ENCODE peak calls at places on chromosomes 5 and 9, in eight cellular contexts. One of them, this sample, is unnamed.

GRCh38 chr5:110354341-110354740 is 372.1 kb downstream of the TMEM232 start:
- DNase-seq in CD8-positive, alpha-beta T cell: no peak
- DNase-seq in stomach: no peak
- DNase-seq in astrocyte of the spinal cord: peak
- DNase-seq in OCI-LY7: no peak
- DNase-seq in MG63: no peak
- DNase-seq in neural progenitor cell: no peak
- DNase-seq in cardiac fibroblast: peak
- DNase-seq in this sample: no peak

GRCh38 chr5:175378444-175379028 is 65.4 kb downstream of the DRD1 start:
- DNase-seq in OCI-LY7: no peak
- DNase-seq in CD8-positive, alpha-beta T cell: no peak
- DNase-seq in astrocyte of the spinal cord: peak
- DNase-seq in stomach: no peak
- DNase-seq in cardiac fibroblast: no peak
- DNase-seq in neural progenitor cell: no peak
- DNase-seq in MG63: peak
- DNase-seq in this sample: peak

GRCh38 chr5:16552666-16553343 is 64.0 kb downstream of the RETREG1 start:
- DNase-seq in cardiac fibroblast: peak
- DNase-seq in astrocyte of the spinal cord: peak
- DNase-seq in OCI-LY7: peak
- DNase-seq in MG63: peak
- DNase-seq in CD8-positive, alpha-beta T cell: peak
- DNase-seq in neural progenitor cell: peak
- DNase-seq in stomach: peak
- DNase-seq in this sample: peak

GRCh38 chr9:122822958-122823357 is 5.4 kb downstream of the PDCL start:
- DNase-seq in OCI-LY7: no peak
- DNase-seq in cardiac fibroblast: no peak
- DNase-seq in astrocyte of the spinal cord: no peak
- DNase-seq in neural progenitor cell: no peak
- DNase-seq in CD8-positive, alpha-beta T cell: no peak
- DNase-seq in MG63: no peak
- DNase-seq in stomach: no peak
- DNase-seq in this sample: no peak

GRCh38 chr9:79383096-79383495 is 188.7 kb upstream of the TLE4 start:
- DNase-seq in neural progenitor cell: no peak
- DNase-seq in OCI-LY7: no peak
- DNase-seq in stomach: no peak
- DNase-seq in astrocyte of the spinal cord: no peak
- DNase-seq in CD8-positive, alpha-beta T cell: no peak
- DNase-seq in MG63: no peak
- DNase-seq in cardiac fibroblast: no peak
- DNase-seq in this sample: no peak

GRCh38 chr5:122707796-122708195 is 67.1 kb upstream of the SNX2 start:
- DNase-seq in cardiac fibroblast: no peak
- DNase-seq in astrocyte of the spinal cord: no peak
- DNase-seq in MG63: peak
- DNase-seq in neural progenitor cell: no peak
- DNase-seq in CD8-positive, alpha-beta T cell: no peak
- DNase-seq in stomach: no peak
- DNase-seq in OCI-LY7: no peak
- DNase-seq in this sample: no peak

GRCh38 chr5:32805966-32806626 is 95.0 kb downstream of the NPR3 start:
- DNase-seq in cardiac fibroblast: peak
- DNase-seq in neural progenitor cell: no peak
- DNase-seq in CD8-positive, alpha-beta T cell: no peak
- DNase-seq in astrocyte of the spinal cord: peak
- DNase-seq in stomach: no peak
- DNase-seq in OCI-LY7: no peak
- DNase-seq in MG63: no peak
- DNase-seq in this sample: no peak

GRCh38 chr5:145811834-145812625 is 23.1 kb downstream of the PRELID2 start:
- DNase-seq in neural progenitor cell: peak
- DNase-seq in CD8-positive, alpha-beta T cell: no peak
- DNase-seq in stomach: no peak
- DNase-seq in astrocyte of the spinal cord: peak
- DNase-seq in cardiac fibroblast: peak
- DNase-seq in MG63: peak
- DNase-seq in OCI-LY7: no peak
- DNase-seq in this sample: no peak

GRCh38 chr9:121861501-121862180 is 210.2 kb downstream of the DAB2IP start:
- DNase-seq in cardiac fibroblast: no peak
- DNase-seq in CD8-positive, alpha-beta T cell: no peak
- DNase-seq in neural progenitor cell: peak
- DNase-seq in OCI-LY7: peak
- DNase-seq in astrocyte of the spinal cord: no peak
- DNase-seq in stomach: peak
- DNase-seq in MG63: no peak
- DNase-seq in this sample: no peak

GRCh38 chr9:34203275-34204010 is 24.6 kb downstream of the UBAP1 start:
- DNase-seq in MG63: no peak
- DNase-seq in cardiac fibroblast: peak
- DNase-seq in astrocyte of the spinal cord: no peak
- DNase-seq in stomach: no peak
- DNase-seq in neural progenitor cell: no peak
- DNase-seq in CD8-positive, alpha-beta T cell: no peak
- DNase-seq in OCI-LY7: no peak
- DNase-seq in this sample: no peak

GRCh38 chr5:143887302-143887638 is 75.3 kb downstream of the HMHB1 start:
- DNase-seq in OCI-LY7: no peak
- DNase-seq in neural progenitor cell: no peak
- DNase-seq in cardiac fibroblast: peak
- DNase-seq in stomach: no peak
- DNase-seq in astrocyte of the spinal cord: peak
- DNase-seq in MG63: peak
- DNase-seq in CD8-positive, alpha-beta T cell: no peak
- DNase-seq in this sample: no peak

GRCh38 chr5:113110117-113110516 is 133.5 kb downstream of the DCP2 start:
- DNase-seq in stomach: no peak
- DNase-seq in astrocyte of the spinal cord: no peak
- DNase-seq in CD8-positive, alpha-beta T cell: no peak
- DNase-seq in cardiac fibroblast: no peak
- DNase-seq in MG63: no peak
- DNase-seq in neural progenitor cell: no peak
- DNase-seq in OCI-LY7: no peak
- DNase-seq in this sample: no peak

GRCh38 chr9:32350682-32351081 is 33.8 kb upstream of the ACO1 start:
- DNase-seq in MG63: no peak
- DNase-seq in CD8-positive, alpha-beta T cell: no peak
- DNase-seq in neural progenitor cell: no peak
- DNase-seq in cardiac fibroblast: peak
- DNase-seq in stomach: no peak
- DNase-seq in astrocyte of the spinal cord: peak
- DNase-seq in OCI-LY7: peak
- DNase-seq in this sample: peak

GRCh38 chr5:132017316-132017715 is 5.9 kb upstream of the ACSL6 start:
- DNase-seq in MG63: no peak
- DNase-seq in astrocyte of the spinal cord: no peak
- DNase-seq in stomach: no peak
- DNase-seq in CD8-positive, alpha-beta T cell: no peak
- DNase-seq in OCI-LY7: no peak
- DNase-seq in neural progenitor cell: no peak
- DNase-seq in cardiac fibroblast: no peak
- DNase-seq in this sample: no peak

GRCh38 chr5:56683281-56683680 is 132.1 kb upstream of the MAP3K1 start:
- DNase-seq in stomach: no peak
- DNase-seq in CD8-positive, alpha-beta T cell: no peak
- DNase-seq in MG63: no peak
- DNase-seq in astrocyte of the spinal cord: no peak
- DNase-seq in neural progenitor cell: no peak
- DNase-seq in cardiac fibroblast: no peak
- DNase-seq in OCI-LY7: no peak
- DNase-seq in this sample: no peak

GRCh38 chr5:76763136-76763535 is 47.2 kb downstream of the F2R start:
- DNase-seq in astrocyte of the spinal cord: no peak
- DNase-seq in CD8-positive, alpha-beta T cell: no peak
- DNase-seq in stomach: no peak
- DNase-seq in neural progenitor cell: no peak
- DNase-seq in OCI-LY7: no peak
- DNase-seq in MG63: no peak
- DNase-seq in cardiac fibroblast: no peak
- DNase-seq in this sample: no peak

GRCh38 chr5:139763584-139764249 is 31.9 kb upstream of the PSD2 start:
- DNase-seq in neural progenitor cell: no peak
- DNase-seq in cardiac fibroblast: no peak
- DNase-seq in stomach: no peak
- DNase-seq in astrocyte of the spinal cord: no peak
- DNase-seq in MG63: no peak
- DNase-seq in OCI-LY7: no peak
- DNase-seq in CD8-positive, alpha-beta T cell: peak
- DNase-seq in this sample: no peak

GRCh38 chr9:87515086-87515485 is 17.4 kb downstream of the DAPK1 start:
- DNase-seq in MG63: no peak
- DNase-seq in stomach: no peak
- DNase-seq in astrocyte of the spinal cord: no peak
- DNase-seq in CD8-positive, alpha-beta T cell: no peak
- DNase-seq in OCI-LY7: no peak
- DNase-seq in neural progenitor cell: no peak
- DNase-seq in cardiac fibroblast: peak
- DNase-seq in this sample: no peak

GRCh38 chr9:93081081-93081529 is 14.9 kb upstream of the CARD19 start:
- DNase-seq in neural progenitor cell: no peak
- DNase-seq in stomach: no peak
- DNase-seq in MG63: peak
- DNase-seq in CD8-positive, alpha-beta T cell: no peak
- DNase-seq in cardiac fibroblast: peak
- DNase-seq in OCI-LY7: no peak
- DNase-seq in astrocyte of the spinal cord: no peak
- DNase-seq in this sample: no peak

DNA sequence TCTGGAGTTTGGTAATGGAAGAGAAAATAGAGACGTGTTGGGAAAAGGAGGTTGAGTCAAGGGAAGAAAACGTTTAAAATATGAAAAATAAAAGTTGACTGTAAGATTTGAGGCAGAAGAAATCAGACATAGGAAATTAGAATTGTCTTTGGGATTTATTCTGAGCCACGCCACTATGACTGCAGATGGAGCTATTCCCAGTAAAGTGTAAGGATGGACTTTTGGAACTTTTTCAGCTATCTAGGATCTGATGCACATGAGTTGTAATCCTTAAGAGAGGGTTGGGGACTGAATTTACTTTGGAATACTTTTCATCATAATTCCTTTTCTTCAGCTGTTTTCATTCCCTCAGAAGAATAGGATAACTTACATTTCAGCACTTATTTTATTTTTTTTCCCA is 336.7 kb downstream of the FAM170A start:
- DNase-seq in astrocyte of the spinal cord: no peak
- DNase-seq in OCI-LY7: no peak
- DNase-seq in stomach: no peak
- DNase-seq in CD8-positive, alpha-beta T cell: no peak
- DNase-seq in cardiac fibroblast: peak
- DNase-seq in neural progenitor cell: no peak
- DNase-seq in MG63: no peak
- DNase-seq in this sample: no peak
- H3K4me3 ChIP-seq in astrocyte of the spinal cord: no peak
- H3K4me3 ChIP-seq in OCI-LY7: no peak
- H3K4me3 ChIP-seq in stomach: no peak
- H3K4me3 ChIP-seq in CD8-positive, alpha-beta T cell: no peak
- H3K4me3 ChIP-seq in cardiac fibroblast: no peak
- H3K4me3 ChIP-seq in neural progenitor cell: no peak
- H3K4me3 ChIP-seq in MG63: no peak
- H3K4me3 ChIP-seq in this sample: no peak

GRCh38 chr5:59358497-59358896 is 535.0 kb downstream of the PDE4D start:
- DNase-seq in neural progenitor cell: peak
- DNase-seq in stomach: no peak
- DNase-seq in CD8-positive, alpha-beta T cell: no peak
- DNase-seq in astrocyte of the spinal cord: peak
- DNase-seq in cardiac fibroblast: peak
- DNase-seq in OCI-LY7: no peak
- DNase-seq in MG63: no peak
- DNase-seq in this sample: no peak

GRCh38 chr5:59360130-59360555 is 533.4 kb downstream of the PDE4D start:
- DNase-seq in stomach: no peak
- DNase-seq in astrocyte of the spinal cord: no peak
- DNase-seq in cardiac fibroblast: peak
- DNase-seq in CD8-positive, alpha-beta T cell: no peak
- DNase-seq in neural progenitor cell: no peak
- DNase-seq in MG63: no peak
- DNase-seq in OCI-LY7: no peak
- DNase-seq in this sample: no peak

GRCh38 chr5:59357421-59357977 is 536.0 kb downstream of the PDE4D start:
- DNase-seq in CD8-positive, alpha-beta T cell: no peak
- DNase-seq in OCI-LY7: no peak
- DNase-seq in astrocyte of the spinal cord: peak
- DNase-seq in MG63: no peak
- DNase-seq in stomach: peak
- DNase-seq in cardiac fibroblast: peak
- DNase-seq in neural progenitor cell: peak
- DNase-seq in this sample: no peak

GRCh38 chr5:59356813-59357381 is 536.6 kb downstream of the PDE4D start:
- DNase-seq in OCI-LY7: no peak
- DNase-seq in CD8-positive, alpha-beta T cell: no peak
- DNase-seq in astrocyte of the spinal cord: no peak
- DNase-seq in cardiac fibroblast: peak
- DNase-seq in MG63: no peak
- DNase-seq in neural progenitor cell: peak
- DNase-seq in stomach: peak
- DNase-seq in this sample: no peak

GRCh38 chr5:59358005-59358404 is 535.5 kb downstream of the PDE4D start:
- DNase-seq in stomach: no peak
- DNase-seq in OCI-LY7: no peak
- DNase-seq in CD8-positive, alpha-beta T cell: no peak
- DNase-seq in cardiac fibroblast: peak
- DNase-seq in astrocyte of the spinal cord: no peak
- DNase-seq in neural progenitor cell: no peak
- DNase-seq in MG63: no peak
- DNase-seq in this sample: no peak
- H3K4me3 ChIP-seq in stomach: no peak
- H3K4me3 ChIP-seq in OCI-LY7: no peak
- H3K4me3 ChIP-seq in CD8-positive, alpha-beta T cell: no peak
- H3K4me3 ChIP-seq in cardiac fibroblast: no peak
- H3K4me3 ChIP-seq in astrocyte of the spinal cord: no peak
- H3K4me3 ChIP-seq in neural progenitor cell: no peak
- H3K4me3 ChIP-seq in MG63: no peak
- H3K4me3 ChIP-seq in this sample: no peak

DNA sequence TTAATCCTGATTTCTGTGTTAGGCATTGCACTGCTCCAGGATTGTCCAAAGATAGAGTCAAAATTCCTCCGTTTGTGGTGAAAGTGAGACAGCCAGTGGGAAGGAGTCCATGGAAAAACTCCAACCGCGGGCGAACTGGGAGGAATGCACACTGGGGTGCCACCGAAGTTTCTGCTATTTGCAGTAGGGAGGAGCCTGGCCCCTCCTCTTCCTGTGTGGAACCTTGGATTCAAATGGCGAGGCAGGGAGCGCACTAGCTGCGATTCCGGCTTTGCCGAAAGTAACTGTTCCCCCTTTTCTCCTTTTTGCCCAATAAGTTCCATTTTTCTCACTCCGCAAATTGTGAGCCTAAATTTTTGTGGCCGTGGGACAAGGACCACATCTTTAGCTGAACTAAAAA is 9.3 kb downstream of the BAAT start:
- DNase-seq in astrocyte of the spinal cord: no peak
- DNase-seq in cardiac fibroblast: no peak
- DNase-seq in CD8-positive, alpha-beta T cell: no peak
- DNase-seq in MG63: peak
- DNase-seq in neural progenitor cell: no peak
- DNase-seq in stomach: no peak
- DNase-seq in OCI-LY7: no peak
- DNase-seq in this sample: no peak
- H3K4me3 ChIP-seq in astrocyte of the spinal cord: no peak
- H3K4me3 ChIP-seq in cardiac fibroblast: no peak
- H3K4me3 ChIP-seq in CD8-positive, alpha-beta T cell: no peak
- H3K4me3 ChIP-seq in MG63: peak
- H3K4me3 ChIP-seq in neural progenitor cell: no peak
- H3K4me3 ChIP-seq in stomach: no peak
- H3K4me3 ChIP-seq in OCI-LY7: no peak
- H3K4me3 ChIP-seq in this sample: no peak

GRCh38 chr9:136900988-136901515 is 14.7 kb downstream of the TRAF2 start:
- DNase-seq in astrocyte of the spinal cord: no peak
- DNase-seq in cardiac fibroblast: no peak
- DNase-seq in CD8-positive, alpha-beta T cell: no peak
- DNase-seq in stomach: peak
- DNase-seq in neural progenitor cell: no peak
- DNase-seq in OCI-LY7: no peak
- DNase-seq in MG63: no peak
- DNase-seq in this sample: no peak
- H3K4me3 ChIP-seq in astrocyte of the spinal cord: no peak
- H3K4me3 ChIP-seq in cardiac fibroblast: no peak
- H3K4me3 ChIP-seq in CD8-positive, alpha-beta T cell: no peak
- H3K4me3 ChIP-seq in stomach: no peak
- H3K4me3 ChIP-seq in neural progenitor cell: no peak
- H3K4me3 ChIP-seq in OCI-LY7: no peak
- H3K4me3 ChIP-seq in MG63: no peak
- H3K4me3 ChIP-seq in this sample: no peak